ENCODE peak calls at places on chromosomes 13 and 19, in six cellular contexts. One of them, this sample, is unnamed.

GRCh38 chr13:46170268-46170667 is 11.7 kb downstream of the LCP1 start:
- DNase-seq in kidney: no peak
- DNase-seq in heart right ventricle: no peak
- DNase-seq in left lung: no peak
- DNase-seq in mammary epithelial cell: no peak
- DNase-seq in A549: no peak
- DNase-seq in this sample: peak

GRCh38 chr19:31139871-31140505 is 209.2 kb downstream of the TSHZ3 start:
- DNase-seq in A549: peak
- DNase-seq in heart right ventricle: no peak
- DNase-seq in left lung: no peak
- DNase-seq in mammary epithelial cell: peak
- DNase-seq in kidney: no peak
- DNase-seq in this sample: no peak

GRCh38 chr19:41993612-41994483 is at the start of gene ATP1A3:
- DNase-seq in mammary epithelial cell: peak
- DNase-seq in left lung: peak
- DNase-seq in heart right ventricle: peak
- DNase-seq in kidney: no peak
- DNase-seq in A549: peak
- DNase-seq in this sample: peak

GRCh38 chr19:3398114-3398899 is 31.9 kb downstream of the NFIC start:
- DNase-seq in kidney: peak
- DNase-seq in mammary epithelial cell: no peak
- DNase-seq in left lung: peak
- DNase-seq in heart right ventricle: peak
- DNase-seq in A549: no peak
- DNase-seq in this sample: peak

GRCh38 chr19:44777715-44778347 is at the start of gene CBLC:
- DNase-seq in A549: peak
- DNase-seq in left lung: peak
- DNase-seq in heart right ventricle: no peak
- DNase-seq in mammary epithelial cell: peak
- DNase-seq in kidney: peak
- DNase-seq in this sample: peak

GRCh38 chr13:75544681-75545333 is 4.8 kb upstream of the UCHL3 start:
- DNase-seq in heart right ventricle: no peak
- DNase-seq in left lung: peak
- DNase-seq in kidney: peak
- DNase-seq in mammary epithelial cell: peak
- DNase-seq in A549: peak
- DNase-seq in this sample: no peak

GRCh38 chr19:55179570-55180484 is at the start of gene SYT5:
- DNase-seq in heart right ventricle: no peak
- DNase-seq in mammary epithelial cell: peak
- DNase-seq in kidney: no peak
- DNase-seq in A549: no peak
- DNase-seq in left lung: no peak
- DNase-seq in this sample: peak

GRCh38 chr19:2312819-2313501 is 5.0 kb upstream of the LINGO3 start:
- DNase-seq in A549: no peak
- DNase-seq in left lung: peak
- DNase-seq in mammary epithelial cell: no peak
- DNase-seq in heart right ventricle: no peak
- DNase-seq in kidney: no peak
- DNase-seq in this sample: no peak

GRCh38 chr19:2770055-2771013 is 12.7 kb downstream of the SGTA start:
- DNase-seq in kidney: no peak
- DNase-seq in left lung: no peak
- DNase-seq in mammary epithelial cell: no peak
- DNase-seq in heart right ventricle: peak
- DNase-seq in A549: no peak
- DNase-seq in this sample: no peak

GRCh38 chr19:41218615-41219507 is at the start of gene AXL:
- DNase-seq in left lung: peak
- DNase-seq in mammary epithelial cell: peak
- DNase-seq in kidney: peak
- DNase-seq in heart right ventricle: peak
- DNase-seq in A549: peak
- DNase-seq in this sample: no peak

GRCh38 chr19:10408511-10409291 is 5.4 kb upstream of the CDC37 start:
- DNase-seq in kidney: no peak
- DNase-seq in A549: no peak
- DNase-seq in left lung: peak
- DNase-seq in heart right ventricle: no peak
- DNase-seq in mammary epithelial cell: no peak
- DNase-seq in this sample: no peak

GRCh38 chr19:50992666-50993035 is 8.8 kb downstream of the KLK8 start:
- DNase-seq in left lung: no peak
- DNase-seq in A549: no peak
- DNase-seq in kidney: no peak
- DNase-seq in mammary epithelial cell: peak
- DNase-seq in heart right ventricle: no peak
- DNase-seq in this sample: no peak

GRCh38 chr13:21061077-21061945 is at the start of gene LATS2:
- DNase-seq in A549: peak
- DNase-seq in left lung: peak
- DNase-seq in heart right ventricle: peak
- DNase-seq in mammary epithelial cell: peak
- DNase-seq in kidney: peak
- DNase-seq in this sample: peak

GRCh38 chr13:52835071-52835793 is 13.2 kb downstream of the PCDH8 start:
- DNase-seq in heart right ventricle: no peak
- DNase-seq in mammary epithelial cell: no peak
- DNase-seq in left lung: no peak
- DNase-seq in A549: no peak
- DNase-seq in kidney: no peak
- DNase-seq in this sample: no peak

GRCh38 chr13:60267498-60268202 is 103.9 kb upstream of the DIAPH3 start:
- DNase-seq in kidney: no peak
- DNase-seq in left lung: no peak
- DNase-seq in heart right ventricle: no peak
- DNase-seq in A549: peak
- DNase-seq in mammary epithelial cell: no peak
- DNase-seq in this sample: peak

GRCh38 chr13:109698779-109699178 is 87.6 kb downstream of the IRS2 start:
- DNase-seq in kidney: no peak
- DNase-seq in mammary epithelial cell: peak
- DNase-seq in heart right ventricle: no peak
- DNase-seq in A549: no peak
- DNase-seq in left lung: no peak
- DNase-seq in this sample: no peak

GRCh38 chr19:35479278-35479677 is 11.0 kb downstream of the KRTDAP start:
- DNase-seq in heart right ventricle: no peak
- DNase-seq in A549: no peak
- DNase-seq in kidney: no peak
- DNase-seq in left lung: no peak
- DNase-seq in mammary epithelial cell: no peak
- DNase-seq in this sample: no peak

GRCh38 chr13:26186995-26187394 is 35.1 kb downstream of the RNF6 start:
- DNase-seq in heart right ventricle: no peak
- DNase-seq in mammary epithelial cell: no peak
- DNase-seq in A549: no peak
- DNase-seq in kidney: no peak
- DNase-seq in left lung: no peak
- DNase-seq in this sample: peak

GRCh38 chr13:26183416-26183815 is 38.7 kb downstream of the RNF6 start:
- DNase-seq in mammary epithelial cell: no peak
- DNase-seq in left lung: no peak
- DNase-seq in heart right ventricle: no peak
- DNase-seq in A549: no peak
- DNase-seq in kidney: no peak
- DNase-seq in this sample: no peak

GRCh38 chr13:26184791-26185250 is 37.3 kb downstream of the RNF6 start:
- DNase-seq in heart right ventricle: peak
- DNase-seq in A549: peak
- DNase-seq in kidney: no peak
- DNase-seq in left lung: no peak
- DNase-seq in mammary epithelial cell: peak
- DNase-seq in this sample: no peak

GRCh38 chr13:26185720-26186119 is 36.4 kb downstream of the RNF6 start:
- DNase-seq in kidney: no peak
- DNase-seq in heart right ventricle: no peak
- DNase-seq in left lung: no peak
- DNase-seq in mammary epithelial cell: no peak
- DNase-seq in A549: no peak
- DNase-seq in this sample: no peak

DNA sequence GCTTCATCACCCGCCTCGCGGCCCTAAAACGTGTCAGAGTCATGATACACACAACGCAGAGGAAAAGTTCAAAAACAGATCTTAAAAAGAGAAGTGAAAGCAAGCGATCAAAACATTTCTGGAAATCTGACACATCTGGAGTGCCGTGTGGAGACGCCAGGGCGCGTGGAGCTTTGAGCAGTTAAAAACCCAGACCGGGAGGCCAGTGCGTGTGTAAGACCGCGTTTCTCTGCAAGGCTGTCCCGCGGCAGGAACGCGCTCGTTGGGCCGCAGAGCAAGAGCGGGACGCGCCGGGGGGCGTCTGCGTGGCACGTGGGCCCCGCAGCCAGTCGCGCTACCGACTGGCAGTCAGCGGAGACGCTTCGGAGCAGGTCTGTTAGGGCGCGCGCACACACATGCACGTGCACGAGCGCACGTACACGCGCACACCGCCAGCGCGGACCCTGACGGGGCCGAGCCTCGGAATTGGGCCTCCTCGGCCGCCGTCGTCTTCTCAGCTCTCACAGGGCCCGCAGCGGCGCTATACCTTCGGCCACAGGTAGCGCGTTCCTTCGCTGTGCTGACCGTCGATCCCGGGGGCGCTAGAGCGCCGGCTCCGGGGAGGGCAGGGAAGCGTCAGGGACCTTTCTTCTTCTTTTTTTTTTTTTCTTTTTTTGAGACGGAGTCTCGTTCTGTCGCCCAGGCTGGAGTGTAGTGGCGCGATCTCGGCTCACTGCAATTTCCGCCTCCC is 35.8 kb downstream of the RNF6 start:
- DNase-seq in left lung: peak
- DNase-seq in mammary epithelial cell: peak
- DNase-seq in heart right ventricle: peak
- DNase-seq in A549: peak
- DNase-seq in kidney: peak
- DNase-seq in this sample: peak
- TF ChIP-seq CTCF in left lung: no peak
- TF ChIP-seq CTCF in mammary epithelial cell: peak
- TF ChIP-seq CTCF in heart right ventricle: peak
- TF ChIP-seq CTCF in A549: peak
- TF ChIP-seq CTCF in kidney: peak
- TF ChIP-seq CTCF in this sample: peak

DNA sequence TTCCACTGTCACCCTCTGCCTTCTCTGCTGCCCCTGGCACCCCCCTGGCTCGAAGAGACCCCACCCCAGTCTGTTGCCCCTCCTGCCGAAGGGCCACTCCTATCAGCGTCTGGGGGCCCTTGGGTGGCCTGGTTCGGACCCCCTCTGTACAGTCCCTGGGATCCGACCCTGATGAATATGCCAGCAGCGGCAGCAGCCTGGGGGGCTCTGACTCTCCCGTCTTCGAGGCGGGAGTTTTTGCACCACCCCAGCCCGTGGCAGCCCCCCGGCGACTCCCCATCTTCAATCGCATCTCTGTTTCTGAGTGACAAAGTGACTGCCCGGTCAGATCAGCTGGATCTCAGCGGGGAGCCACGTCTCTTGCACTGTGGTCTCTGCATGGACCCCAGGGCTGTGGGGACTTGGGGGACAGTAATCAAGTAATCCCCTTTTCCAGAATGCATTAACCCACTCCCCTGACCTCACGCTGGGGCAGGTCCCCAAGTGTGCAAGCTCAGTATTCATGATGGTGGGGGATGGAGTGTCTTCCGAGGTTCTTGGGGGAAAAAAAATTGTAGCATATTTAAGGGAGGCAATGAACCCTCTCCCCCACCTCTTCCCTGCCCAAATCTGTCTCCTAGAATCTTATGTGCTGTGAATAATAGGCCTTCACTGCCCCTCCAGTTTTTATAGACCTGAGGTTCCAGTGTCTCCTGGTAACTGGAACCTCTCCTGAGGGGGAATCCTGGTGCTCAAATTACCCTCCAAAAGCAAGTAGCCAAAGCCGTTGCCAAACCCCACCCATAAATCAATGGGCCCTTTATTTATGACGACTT is 2.0 kb downstream of the ZFP36 start:
- DNase-seq in mammary epithelial cell: peak
- DNase-seq in left lung: no peak
- DNase-seq in kidney: peak
- DNase-seq in A549: peak
- DNase-seq in heart right ventricle: peak
- DNase-seq in this sample: peak
- H3K27ac ChIP-seq in mammary epithelial cell: peak
- H3K27ac ChIP-seq in left lung: peak
- H3K27ac ChIP-seq in kidney: peak
- H3K27ac ChIP-seq in A549: peak
- H3K27ac ChIP-seq in heart right ventricle: peak
- H3K27ac ChIP-seq in this sample: peak

DNA sequence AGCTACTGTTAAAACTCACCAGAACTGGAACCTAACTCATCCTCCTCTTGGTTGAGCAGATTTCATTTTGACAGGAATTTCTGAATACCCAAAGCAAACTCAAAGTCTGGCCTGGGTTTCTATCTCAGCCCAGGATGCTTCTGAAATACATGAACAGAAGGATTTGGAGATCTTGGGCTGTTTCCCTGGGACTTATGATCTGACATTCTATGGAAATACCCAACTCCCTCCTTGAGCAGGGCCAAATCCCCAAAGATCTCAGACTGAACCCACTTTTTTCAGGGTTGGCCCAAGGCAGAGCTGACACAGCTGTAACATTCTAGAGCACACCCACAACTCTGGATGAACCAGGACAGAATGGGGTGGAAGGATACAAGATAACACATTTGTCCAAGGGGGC is 1.1 kb upstream of the ITM2B start:
- DNase-seq in left lung: no peak
- DNase-seq in mammary epithelial cell: no peak
- DNase-seq in heart right ventricle: no peak
- DNase-seq in A549: no peak
- DNase-seq in kidney: no peak
- DNase-seq in this sample: no peak
- H3K4me3 ChIP-seq in left lung: no peak
- H3K4me3 ChIP-seq in mammary epithelial cell: no peak
- H3K4me3 ChIP-seq in heart right ventricle: no peak
- H3K4me3 ChIP-seq in A549: no peak
- H3K4me3 ChIP-seq in kidney: peak
- H3K4me3 ChIP-seq in this sample: no peak

DNA sequence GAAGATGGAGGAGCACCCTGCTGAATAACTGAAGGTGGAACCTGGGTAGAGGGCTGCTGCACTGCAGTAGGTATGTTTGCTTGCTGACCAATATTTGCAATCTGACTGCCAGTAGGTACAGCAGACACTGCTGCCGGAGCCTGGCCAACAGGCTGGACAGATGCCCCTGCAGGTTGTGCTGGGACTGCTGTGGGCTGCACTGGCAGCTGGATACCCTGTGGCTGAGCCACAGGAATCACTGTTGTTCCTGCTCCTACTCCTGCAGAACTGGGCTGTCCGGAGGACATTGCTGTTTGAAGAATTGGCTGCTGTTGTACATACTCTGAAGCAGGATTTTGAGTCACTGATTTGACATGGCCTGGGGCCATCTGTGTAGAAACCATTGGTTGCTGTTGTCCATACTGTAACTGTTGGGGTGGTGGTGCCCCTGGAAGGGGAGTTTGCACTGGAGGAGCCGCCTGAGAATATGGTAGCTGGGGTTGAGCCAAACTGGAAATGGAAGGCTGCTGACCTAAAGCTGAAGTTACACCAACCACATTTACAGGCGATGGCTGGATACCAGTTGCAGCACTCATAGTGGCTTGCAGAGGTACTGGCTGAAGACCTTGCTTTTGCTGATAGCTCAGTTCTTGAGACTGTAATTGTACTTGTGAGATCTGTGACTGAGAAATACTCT is 2.2 kb downstream of the TSC22D1 start:
- DNase-seq in A549: peak
- DNase-seq in heart right ventricle: no peak
- DNase-seq in mammary epithelial cell: peak
- DNase-seq in left lung: peak
- DNase-seq in kidney: no peak
- DNase-seq in this sample: peak
- TF ChIP-seq CTCF in A549: no peak
- TF ChIP-seq CTCF in heart right ventricle: peak
- TF ChIP-seq CTCF in mammary epithelial cell: peak
- TF ChIP-seq CTCF in left lung: peak
- TF ChIP-seq CTCF in kidney: peak
- TF ChIP-seq CTCF in this sample: no peak